ENCODE peak calls at places on chromosome 16, in nine cellular contexts. Q is hepatocyte; Z is right atrium auricular region; O is endodermal cell; N is esophagus squamous epithelium; D is CD4-positive, CD25-positive, alpha-beta regulatory T cell; K is K562; X is pancreas; E is transverse colon. F is an unnamed sample. For H3K4me1, the result is how much of the 10 kb centered on the place peaks cover.

GRCh38 chr16:86572041-86572521 is 5.5 kb downstream of the FOXC2 start:
- DNase-seq in Q (no peak), Z (no peak), O (peak), N (no peak), D (no peak), K (no peak), X (no peak), E (no peak), F (no peak)

GRCh38 chr16:87226926-87227650 is 90.1 kb downstream of the C16orf95 start:
- DNase-seq in Q (no peak), Z (no peak), O (no peak), N (no peak), D (no peak), K (no peak), X (no peak), E (no peak), F (no peak)

GRCh38 chr16:83231771-83232170 is 576.0 kb upstream of the HSBP1 start:
- DNase-seq in Q (no peak), Z (no peak), O (no peak), N (no peak), D (no peak), K (no peak), X (no peak), E (no peak), F (no peak)

GRCh38 chr16:65510850-65511249 is 389.0 kb upstream of the CDH11 start:
- DNase-seq in Q (peak), Z (no peak), O (peak), N (no peak), D (no peak), K (no peak), X (no peak), E (no peak), F (no peak)

GRCh38 chr16:72371307-72372081 is 199.5 kb upstream of the PMFBP1 start:
- DNase-seq in Q (peak), Z (no peak), O (peak), N (no peak), D (no peak), K (no peak), X (no peak), E (no peak), F (no peak)

GRCh38 chr16:74225278-74225677 is 71.3 kb upstream of the PSMD7 start:
- DNase-seq in Q (no peak), Z (no peak), O (no peak), N (no peak), D (no peak), K (no peak), X (no peak), E (no peak), F (no peak)

GRCh38 chr16:25126820-25127232 is 15.3 kb downstream of the LCMT1 start:
- DNase-seq in Q (peak), Z (no peak), O (no peak), N (no peak), D (no peak), K (peak), X (peak), E (peak), F (peak)

GRCh38 chr16:72285728-72286127 is 113.8 kb upstream of the PMFBP1 start:
- DNase-seq in Q (no peak), Z (no peak), O (no peak), N (no peak), D (no peak), K (no peak), X (no peak), E (no peak), F (no peak)

GRCh38 chr16:49827806-49828428 is 28.0 kb downstream of the ZNF423 start:
- DNase-seq in Q (no peak), Z (peak), O (no peak), N (no peak), D (no peak), K (no peak), X (no peak), E (no peak), F (no peak)

GRCh38 chr16:85522842-85523601 is 90.1 kb upstream of the GSE1 start:
- DNase-seq in Q (no peak), Z (no peak), O (no peak), N (no peak), D (no peak), K (no peak), X (no peak), E (peak), F (no peak)

GRCh38 chr16:32116080-32116479 is 137.0 kb upstream of the TP53TG3D start:
- DNase-seq in Q (peak), Z (no peak), O (no peak), N (no peak), D (no peak), K (peak), X (no peak), E (no peak), F (no peak)

GRCh38 chr16:48434653-48435318 is 49.6 kb upstream of the SIAH1 start:
- DNase-seq in Q (peak), Z (no peak), O (no peak), N (no peak), D (no peak), K (no peak), X (no peak), E (no peak), F (no peak)

GRCh38 chr16:69924777-69925191 is 26.4 kb upstream of the CLEC18A start:
- DNase-seq in Q (peak), Z (peak), O (no peak), N (no peak), D (no peak), K (no peak), X (peak), E (no peak), F (no peak)

GRCh38 chr16:51148674-51149228 is 2.3 kb downstream of the SALL1 start:
- DNase-seq in Q (no peak), Z (no peak), O (no peak), N (no peak), D (no peak), K (no peak), X (no peak), E (no peak), F (no peak)

GRCh38 chr16:21028728-21029127 is 121.9 kb downstream of the DNAH3 start:
- DNase-seq in Q (no peak), Z (no peak), O (no peak), N (no peak), D (no peak), K (no peak), X (no peak), E (no peak), F (no peak)

GRCh38 chr16:21021316-21021715 is 120.7 kb downstream of the LYRM1 start:
- DNase-seq in Q (no peak), Z (no peak), O (no peak), N (no peak), D (no peak), K (no peak), X (no peak), E (no peak), F (no peak)

GRCh38 chr16:21026846-21027245 is 123.8 kb downstream of the DNAH3 start:
- DNase-seq in Q (no peak), Z (no peak), O (no peak), N (no peak), D (no peak), K (no peak), X (no peak), E (no peak), F (no peak)

GRCh38 chr16:21023509-21024202 is 123.1 kb downstream of the LYRM1 start:
- DNase-seq in Q (peak), Z (peak), O (no peak), N (no peak), D (no peak), K (no peak), X (no peak), E (peak), F (no peak)
- H3K4me3 ChIP-seq in Q (no peak), Z (no peak), O (no peak), N (no peak), D (no peak), K (no peak), X (no peak), E (no peak), F (no peak)

GRCh38 chr16:67457611-67458010 is 23.3 kb downstream of the ATP6V0D1 start:
- DNase-seq in Q (no peak), Z (no peak), O (no peak), N (no peak), D (no peak), K (no peak), X (no peak), E (no peak), F (no peak)

GRCh38 chr16:67454104-67454503 is 23.2 kb downstream of the HSD11B2 start:
- DNase-seq in Q (no peak), Z (no peak), O (no peak), N (no peak), D (no peak), K (no peak), X (no peak), E (no peak), F (no peak)

GRCh38 chr16:67458121-67458641 is 22.8 kb downstream of the ATP6V0D1 start:
- DNase-seq in Q (no peak), Z (no peak), O (no peak), N (no peak), D (no peak), K (no peak), X (no peak), E (no peak), F (no peak)

GRCh38 chr16:67454852-67455251 is 23.9 kb downstream of the HSD11B2 start:
- DNase-seq in Q (no peak), Z (no peak), O (no peak), N (no peak), D (no peak), K (no peak), X (no peak), E (no peak), F (no peak)

DNA sequence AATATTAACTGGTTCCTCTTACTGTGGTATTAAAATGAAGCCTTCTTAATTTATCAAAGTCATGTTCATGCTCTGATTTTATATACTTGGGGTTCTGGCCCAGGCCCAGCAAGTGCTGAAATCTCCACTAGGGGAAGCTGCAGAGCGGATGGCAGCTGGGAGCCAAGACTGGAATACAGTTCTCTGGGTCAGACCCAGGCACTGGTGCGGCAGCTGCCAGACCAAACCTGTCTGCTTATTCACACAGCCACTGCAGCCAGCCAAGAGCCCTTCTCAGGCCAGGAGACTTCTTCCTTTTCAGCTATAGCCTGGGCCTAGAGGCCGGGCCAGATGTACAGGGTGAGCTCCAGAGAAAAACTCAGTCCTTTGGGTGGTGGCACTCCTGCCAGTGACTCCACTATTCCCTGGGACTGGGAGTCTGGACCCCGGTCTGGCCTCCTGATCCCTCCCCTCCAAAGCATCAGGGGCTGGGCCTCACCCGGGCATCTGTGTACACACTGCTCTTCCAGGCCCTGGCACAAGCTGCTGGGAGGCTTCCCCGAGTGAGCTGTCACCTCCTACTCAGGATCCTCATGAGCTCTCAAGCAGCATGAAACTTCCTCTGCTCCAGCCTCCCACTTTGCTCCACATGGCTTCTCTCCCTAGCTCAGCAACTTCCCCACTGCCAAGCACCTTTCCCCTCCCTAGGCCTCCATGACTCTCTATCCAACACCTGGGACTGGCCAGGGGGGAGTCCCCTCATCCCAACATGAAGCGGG is 24.4 kb downstream of the ATP6V0D1 start:
- DNase-seq in Q (no peak), Z (peak), O (peak), N (no peak), D (no peak), K (no peak), X (peak), E (peak), F (no peak)
- H3K27ac ChIP-seq in Q (no peak), Z (peak), O (no peak), N (peak), D (no peak), K (no peak), X (peak), E (peak), F (no peak)

DNA sequence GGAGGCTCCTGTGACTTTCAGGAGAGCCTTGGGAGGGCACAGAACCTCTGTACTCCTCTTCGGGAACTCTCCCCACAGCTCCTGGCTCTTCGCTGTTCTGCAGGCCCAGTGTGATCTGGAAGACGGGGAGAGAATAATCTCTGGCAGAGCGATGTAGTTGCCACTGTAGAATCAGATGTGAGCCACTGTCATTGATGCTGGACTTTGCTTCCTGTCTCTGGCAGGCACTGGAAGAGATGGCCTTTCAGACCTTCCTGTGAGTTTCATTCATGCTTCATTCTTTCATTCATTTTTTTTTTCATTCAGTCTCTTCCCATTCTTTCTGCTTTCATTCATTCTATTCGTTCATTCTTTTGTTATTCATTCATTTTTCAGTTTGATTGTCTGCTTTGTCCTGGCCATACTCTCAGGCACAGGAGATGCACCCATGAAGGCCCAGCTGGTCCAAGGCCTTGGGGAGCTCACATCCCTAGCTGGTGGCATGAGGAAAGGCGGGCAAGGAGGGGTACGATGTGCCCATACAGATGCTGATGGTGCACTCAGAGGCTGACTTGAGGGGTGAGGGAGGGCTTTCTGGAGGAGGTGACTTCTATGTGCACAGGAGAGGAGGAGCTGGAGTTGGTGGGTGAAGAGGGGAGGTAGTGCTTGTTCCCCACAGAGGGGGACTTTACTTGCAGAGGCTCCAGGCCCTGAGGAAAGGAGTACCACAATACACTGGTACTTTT is 44.2 kb downstream of the CMIP start:
- DNase-seq in Q (no peak), Z (no peak), O (no peak), N (no peak), D (no peak), K (no peak), X (no peak), E (no peak), F (no peak)
- H3K4me1 ChIP-seq in Q (under half), Z (under half), O (under half), N (half or more), D (under half), K (under half), X (under half), E (under half), F (under half)

DNA sequence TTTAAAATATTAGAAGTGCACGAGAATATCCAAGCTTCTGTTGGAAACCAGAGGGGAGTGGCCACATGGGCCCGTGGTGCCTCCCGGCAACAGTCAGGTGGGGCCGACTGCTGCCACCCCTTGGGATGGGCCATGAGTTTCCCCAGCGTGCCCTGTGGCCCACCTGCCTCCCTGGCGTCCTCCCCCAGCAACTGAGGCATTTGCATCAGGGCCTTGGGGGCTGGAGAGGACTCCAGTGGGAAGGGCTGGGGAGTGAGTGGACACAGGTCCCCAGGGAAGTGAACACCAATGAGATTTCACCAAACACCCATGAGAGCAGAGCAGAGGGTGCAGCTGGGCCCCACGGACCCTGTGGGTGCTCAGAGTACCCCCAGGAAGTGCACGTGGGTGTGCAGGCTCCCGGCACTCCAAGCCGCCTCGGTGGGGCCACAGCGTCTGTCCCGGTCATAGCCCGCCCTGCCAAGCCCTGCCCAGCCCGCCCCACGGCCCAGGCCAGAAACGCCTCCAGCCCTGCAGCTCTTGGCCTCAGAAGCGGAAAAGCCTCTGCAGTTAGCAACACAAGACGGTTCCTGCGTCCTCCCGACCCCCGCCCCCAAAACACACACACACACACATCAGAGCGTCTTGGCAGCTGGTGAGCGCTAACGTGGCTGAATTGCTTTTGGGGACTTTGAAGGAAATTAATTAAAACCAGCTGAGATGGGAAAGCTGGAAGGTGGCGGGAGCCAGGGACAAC is 22.7 kb downstream of the ZNF469 start:
- DNase-seq in Q (peak), Z (no peak), O (no peak), N (no peak), D (no peak), K (no peak), X (no peak), E (no peak), F (no peak)
- H3K4me3 ChIP-seq in Q (no peak), Z (peak), O (no peak), N (no peak), D (no peak), K (no peak), X (no peak), E (no peak), F (no peak)

GRCh38 chr16:1773703-1774455 is 945 bp upstream of the MRPS34 start:
- DNase-seq in Q (no peak), Z (no peak), O (no peak), N (no peak), D (no peak), K (no peak), X (no peak), E (peak), F (no peak)
- H3K27ac ChIP-seq in Q (peak), Z (peak), O (no peak), N (peak), D (peak), K (peak), X (peak), E (peak), F (peak)

DNA sequence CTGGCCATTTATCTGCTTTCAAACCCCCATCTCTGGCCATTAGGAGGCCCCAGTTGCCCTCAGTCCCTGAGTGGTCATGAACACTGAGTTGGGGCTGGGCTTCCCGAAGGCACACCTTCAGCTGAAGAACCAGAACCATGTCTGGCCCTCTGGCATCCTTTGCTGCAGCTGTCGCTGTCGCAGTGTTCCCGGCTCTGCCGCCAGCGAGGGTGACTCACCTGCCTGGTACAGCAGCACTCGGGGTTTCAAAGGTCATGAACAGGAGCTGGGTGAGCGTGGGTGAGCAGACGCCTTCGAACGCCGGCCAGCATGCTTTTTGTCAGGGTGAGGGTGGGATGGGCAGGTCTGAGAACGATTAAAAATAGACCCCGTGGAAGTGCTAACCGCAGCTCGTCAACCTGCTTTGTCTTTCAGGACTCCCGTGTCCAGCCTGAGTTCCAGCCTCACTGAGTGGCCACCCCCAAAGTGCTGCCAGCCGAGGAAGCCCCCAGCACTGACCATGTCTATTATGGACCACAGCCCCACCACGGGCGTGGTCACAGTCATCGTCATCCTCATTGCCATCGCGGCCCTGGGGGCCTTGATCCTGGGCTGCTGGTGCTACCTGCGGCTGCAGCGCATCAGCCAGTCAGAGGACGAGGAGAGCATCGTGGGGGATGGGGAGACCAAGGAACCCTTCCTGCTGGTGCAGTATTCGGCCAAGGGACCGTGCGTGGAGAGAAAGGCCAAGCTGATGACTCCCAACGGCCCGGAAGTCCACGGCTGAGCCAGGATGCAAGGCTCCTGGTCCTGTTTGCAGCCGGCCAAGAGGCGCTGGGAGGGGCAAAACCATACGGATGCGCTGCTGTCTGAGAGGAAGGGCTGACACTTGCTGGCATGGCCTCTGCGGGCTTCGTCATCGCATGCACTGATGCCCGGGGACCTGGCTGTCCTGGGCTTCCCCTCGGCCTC is 7.6 kb downstream of the SNN start:
- DNase-seq in Q (peak), Z (no peak), O (peak), N (no peak), D (no peak), K (no peak), X (peak), E (peak), F (no peak)
- H3K4me1 ChIP-seq in Q (under half), Z (under half), O (under half), N (half or more), D (half or more), K (under half), X (under half), E (under half), F (under half)